ENCODE peak calls at places on chromosome 19, in ten cellular contexts. S is esophagus muscularis mucosa, E is stomach, D is suprapubic skin, O is GM12878, I is H1, K is vagina, T is GM23338, W is SK-N-MC, B is transverse colon. A is an unnamed sample.

GRCh38 chr19:41699231-41699967 is 9.0 kb upstream of the CEACAM5 start:
- DNase-seq in D (peak), S (peak), K (peak), T (no peak), W (no peak), I (no peak), E (peak), O (no peak), B (peak), A (no peak)

GRCh38 chr19:35134601-35135091 is at the start of gene LGI4:
- DNase-seq in O (no peak), B (no peak), T (no peak), E (no peak), K (no peak), W (no peak), I (no peak), S (no peak), D (no peak), A (no peak)

GRCh38 chr19:36139473-36140288 is at the start of gene CAPNS1:
- DNase-seq in B (peak), I (peak), S (peak), E (peak), K (peak), D (peak), W (no peak), T (peak), O (peak), A (peak)

GRCh38 chr19:4327252-4327876 is 11.3 kb downstream of the STAP2 start:
- DNase-seq in O (no peak), T (peak), S (no peak), W (peak), B (peak), E (peak), K (no peak), D (peak), I (peak), A (no peak)

GRCh38 chr19:31223805-31224534 is 125.3 kb downstream of the TSHZ3 start:
- DNase-seq in E (no peak), D (no peak), K (no peak), I (no peak), T (no peak), O (no peak), B (no peak), W (peak), S (no peak), A (no peak)

GRCh38 chr19:42108527-42109389 is 23.5 kb downstream of the POU2F2 start:
- DNase-seq in O (peak), I (peak), E (peak), T (peak), S (no peak), W (peak), K (no peak), B (peak), D (peak), A (peak)

GRCh38 chr19:52397310-52398090 is at the start of gene ZNF528:
- DNase-seq in K (peak), S (peak), E (peak), D (peak), W (peak), B (peak), I (peak), T (peak), O (peak), A (peak)

GRCh38 chr19:32012206-32012605 is 333.2 kb upstream of the ZNF507 start:
- DNase-seq in T (no peak), W (no peak), E (no peak), D (no peak), O (no peak), S (peak), K (peak), B (peak), I (no peak), A (no peak)

GRCh38 chr19:45558399-45558878 is 26.2 kb downstream of the OPA3 start:
- DNase-seq in B (peak), O (no peak), T (peak), E (peak), S (no peak), W (no peak), I (no peak), K (no peak), D (no peak), A (peak)

GRCh38 chr19:54001496-54001895 is 10.1 kb downstream of the CACNG6 start:
- DNase-seq in S (no peak), O (no peak), W (no peak), T (no peak), B (no peak), E (no peak), K (no peak), D (no peak), I (no peak), A (no peak)

GRCh38 chr19:33270769-33271168 is 31.6 kb downstream of the CEBPA start:
- DNase-seq in O (no peak), D (no peak), B (no peak), W (no peak), S (no peak), K (no peak), T (no peak), E (no peak), I (no peak), A (no peak)

GRCh38 chr19:58544591-58545285 is 874 bp downstream of the TRIM28 start:
- DNase-seq in I (no peak), S (no peak), T (peak), E (no peak), O (no peak), W (no peak), D (no peak), B (no peak), K (peak), A (peak)

GRCh38 chr19:45470147-45471081 is 2.6 kb downstream of the FOSB start:
- DNase-seq in S (no peak), E (no peak), W (no peak), B (peak), D (no peak), O (no peak), T (no peak), K (no peak), I (no peak), A (no peak)

GRCh38 chr19:17358395-17358794 is 18.7 kb downstream of the PLVAP start:
- DNase-seq in W (no peak), K (no peak), T (no peak), E (no peak), I (no peak), D (no peak), B (no peak), S (no peak), O (no peak), A (no peak)

GRCh38 chr19:45173816-45174215 is 4.2 kb downstream of the TRAPPC6A start:
- DNase-seq in S (no peak), T (no peak), B (no peak), E (no peak), W (no peak), I (no peak), O (no peak), K (no peak), D (no peak), A (no peak)

GRCh38 chr19:29449371-29449770 is 76.4 kb upstream of the VSTM2B start:
- DNase-seq in E (no peak), D (no peak), B (no peak), S (peak), T (no peak), I (no peak), O (no peak), W (no peak), K (peak), A (no peak)

GRCh38 chr19:45195764-45196163 is 17.2 kb downstream of the BLOC1S3 start:
- DNase-seq in T (no peak), B (no peak), O (no peak), D (no peak), K (no peak), I (no peak), E (no peak), S (no peak), W (no peak), A (no peak)

GRCh38 chr19:44993526-44993925 is 7.7 kb upstream of the RELB start:
- DNase-seq in B (no peak), W (no peak), K (no peak), D (no peak), I (no peak), E (no peak), S (no peak), T (no peak), O (no peak), A (no peak)

GRCh38 chr19:14023404-14024235 is 4.3 kb upstream of the RLN3 start:
- DNase-seq in O (no peak), S (no peak), D (no peak), E (peak), K (no peak), W (no peak), B (peak), I (peak), T (peak), A (no peak)

GRCh38 chr19:2556221-2557092 is 80.5 kb downstream of the GADD45B start:
- DNase-seq in I (no peak), S (no peak), E (no peak), B (no peak), O (no peak), W (no peak), T (no peak), K (no peak), D (no peak), A (no peak)

GRCh38 chr19:3698386-3698950 is 1.8 kb downstream of the PIP5K1C start:
- DNase-seq in S (no peak), D (no peak), I (no peak), K (no peak), T (no peak), E (no peak), B (no peak), W (no peak), O (no peak), A (peak)

GRCh38 chr19:44626067-44626624 is 12.8 kb downstream of the IGSF23 start:
- DNase-seq in S (no peak), I (no peak), E (no peak), K (no peak), O (no peak), D (no peak), W (no peak), T (no peak), B (no peak), A (no peak)

GRCh38 chr19:44745386-44745831 is 3.1 kb upstream of the BCL3 start:
- DNase-seq in B (peak), I (no peak), T (peak), S (peak), E (peak), K (no peak), D (peak), O (no peak), W (no peak), A (no peak)

GRCh38 chr19:39472746-39473442 is 7.7 kb upstream of the TIMM50 start:
- DNase-seq in I (no peak), W (no peak), E (no peak), B (no peak), T (no peak), K (no peak), S (no peak), D (no peak), O (no peak), A (no peak)
- TF ChIP-seq POLR2AphosphoS5 in I (no peak), W (no peak), E (no peak), B (no peak), T (no peak), K (no peak), S (no peak), D (no peak), O (no peak), A (no peak)

GRCh38 chr19:55005684-55006488 is 32.2 kb downstream of the GP6 start:
- DNase-seq in T (peak), S (no peak), W (peak), B (no peak), D (no peak), I (no peak), K (no peak), O (peak), E (no peak), A (no peak)
- TF ChIP-seq POLR2AphosphoS5 in T (peak), S (peak), W (no peak), B (peak), D (peak), I (peak), K (no peak), O (peak), E (peak), A (peak)

GRCh38 chr19:49530708-49531107 is 2.9 kb downstream of the RCN3 start:
- DNase-seq in B (no peak), E (no peak), I (no peak), D (no peak), K (no peak), O (no peak), T (no peak), W (no peak), S (no peak), A (no peak)

GRCh38 chr19:49528211-49528771 is 488 bp downstream of the RCN3 start:
- DNase-seq in E (no peak), T (peak), D (no peak), K (peak), W (no peak), I (no peak), S (no peak), O (no peak), B (no peak), A (no peak)

GRCh38 chr19:49520705-49521319 is 7.0 kb upstream of the RCN3 start:
- DNase-seq in W (no peak), E (no peak), K (no peak), O (no peak), S (no peak), T (no peak), B (no peak), D (no peak), I (no peak), A (no peak)

DNA sequence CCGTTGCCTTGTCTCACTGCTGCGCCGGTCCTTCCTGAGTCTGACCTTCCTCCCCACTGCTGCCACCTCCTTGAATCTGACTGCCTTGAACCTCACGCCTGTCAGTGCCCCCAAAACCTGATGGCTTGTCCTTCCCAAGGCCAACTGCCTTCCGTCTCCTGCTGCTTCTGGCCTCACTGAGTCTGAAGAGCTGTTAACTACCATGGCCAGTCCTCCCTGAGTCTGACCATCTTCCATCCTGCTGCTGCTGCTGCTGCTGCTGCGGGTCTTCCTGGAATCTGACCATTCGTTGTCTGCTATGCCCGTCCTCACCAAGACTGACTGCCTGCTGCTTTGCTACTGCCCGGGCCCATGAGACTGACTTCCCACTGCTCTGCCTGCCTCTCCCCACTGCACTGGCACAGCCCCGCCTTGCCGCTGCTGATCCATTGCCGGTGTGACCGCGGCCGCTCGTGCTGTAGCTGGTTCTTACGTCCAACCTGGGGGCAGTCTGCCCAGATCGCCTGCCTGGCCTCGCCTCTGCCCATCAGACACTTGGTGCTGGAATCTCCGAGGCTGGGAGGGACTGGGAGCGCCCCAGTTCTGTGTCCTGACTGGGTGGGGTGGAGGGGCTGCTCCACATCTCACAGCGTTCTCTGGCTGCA is 2.9 kb upstream of the RCN3 start:
- DNase-seq in T (no peak), S (no peak), I (no peak), W (no peak), E (no peak), O (no peak), B (no peak), K (no peak), D (no peak), A (no peak)
- TF ChIP-seq POLR2AphosphoS5 in T (no peak), S (no peak), I (no peak), W (no peak), E (no peak), O (no peak), B (no peak), K (no peak), D (no peak), A (no peak)

GRCh38 chr19:5623397-5624153 is 692 bp downstream of the SAFB start:
- DNase-seq in E (no peak), D (no peak), W (no peak), B (peak), K (no peak), T (no peak), O (no peak), I (no peak), S (no peak), A (no peak)
- TF ChIP-seq POLR2AphosphoS5 in E (no peak), D (no peak), W (no peak), B (no peak), K (no peak), T (no peak), O (peak), I (no peak), S (no peak), A (no peak)

GRCh38 chr19:48637449-48637947 is 319 bp upstream of the DBP start:
- DNase-seq in W (peak), S (peak), D (peak), B (peak), E (peak), K (peak), I (peak), T (peak), O (peak), A (peak)

GRCh38 chr19:48638831-48639381 is 1.7 kb upstream of the DBP start:
- DNase-seq in W (no peak), K (peak), D (no peak), O (no peak), I (no peak), S (no peak), B (peak), E (no peak), T (peak), A (no peak)

GRCh38 chr19:48636859-48637448 is at the start of gene DBP:
- DNase-seq in E (peak), K (no peak), T (peak), W (no peak), B (peak), O (no peak), D (no peak), I (no peak), S (no peak), A (no peak)

GRCh38 chr19:48639483-48640375 is 2.5 kb upstream of the DBP start:
- DNase-seq in E (no peak), W (no peak), D (no peak), T (peak), B (no peak), K (peak), I (no peak), O (no peak), S (no peak), A (no peak)

DNA sequence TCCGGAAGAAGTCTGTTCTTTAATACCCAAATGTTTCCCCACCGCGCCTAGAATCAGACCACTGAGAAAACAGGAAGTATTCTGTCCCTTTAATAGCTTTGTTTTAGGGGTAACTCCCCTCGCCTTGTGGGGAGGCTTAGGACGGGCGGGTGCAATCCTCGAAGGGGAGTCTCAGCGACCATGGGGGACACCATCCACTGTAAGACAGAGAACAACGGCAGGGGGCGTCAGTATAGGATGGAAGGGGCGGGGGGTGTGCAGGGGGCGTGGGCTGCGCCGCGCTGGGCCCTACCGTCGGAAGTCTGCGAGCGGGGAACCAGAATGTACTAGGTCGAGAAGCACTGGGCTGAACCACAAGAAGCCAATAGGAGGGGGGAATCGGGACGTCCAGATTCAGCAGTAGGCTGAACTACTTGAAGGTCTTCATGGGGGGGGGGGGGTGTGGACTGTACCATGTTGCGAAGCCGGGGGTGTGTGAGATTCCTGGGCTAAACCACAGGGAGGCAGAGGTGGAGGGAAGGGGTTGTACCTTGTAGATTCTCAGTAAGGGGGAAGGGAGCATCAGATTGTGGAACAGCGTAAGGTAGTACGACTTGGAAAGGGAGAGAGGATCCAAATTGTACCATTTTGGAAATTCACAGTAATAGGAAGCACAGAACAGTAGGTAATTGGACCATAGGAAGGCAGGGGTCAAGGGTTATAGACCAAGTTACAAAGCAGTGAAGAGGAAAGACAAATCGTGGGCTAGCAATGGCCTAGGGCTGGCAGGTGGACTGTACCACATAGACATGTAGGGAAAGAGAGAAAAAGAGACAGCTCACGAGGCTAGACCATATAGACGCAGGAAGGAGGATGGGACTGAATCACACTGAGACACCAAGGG is 1.0 kb upstream of the DBP start:
- DNase-seq in S (peak), O (no peak), W (peak), B (peak), E (peak), I (peak), D (peak), K (peak), T (peak), A (peak)
- TF ChIP-seq POLR2AphosphoS5 in S (peak), O (peak), W (no peak), B (peak), E (peak), I (no peak), D (no peak), K (no peak), T (no peak), A (no peak)